ENCODE peak calls at places on chromosomes 1 and 21, in ten cellular contexts. A is hypothalamus; V is stimulated activated naive B cell treated with anti-CD40 and anti-IgM and Interleukin-4, amounts not matched to agents 10 μg/mL and 1 μg/mL and 100 μg/mL, for 72 hours; R is HTR-8/SVneo; I is neuronal stem cell; J is NCI-H2081; K is putamen; L is iPS-NIHi11; S is A172; W is HuH-7.5. C is an unnamed sample.
A peak's percentile ranks its signal among the peaks of the same experiment; 100 is the strongest.

GRCh38 chr21:46181436-46181835 is 2.8 kb downstream of the SPATC1L start:
- DNase-seq in A (no peak), V (no peak), R (no peak), I (no peak), J (no peak), K (no peak), L (no peak), S (no peak), W (no peak), C (no peak)

GRCh38 chr1:33985656-33986055 is 121.8 kb downstream of the HMGB4 start:
- DNase-seq in A (no peak), V (no peak), R (no peak), I (no peak), J (no peak), K (no peak), L (no peak), S (peak; percentile 34), W (no peak), C (no peak)

GRCh38 chr1:54356680-54357147 is 49.5 kb downstream of the SSBP3 start:
- DNase-seq in A (no peak), V (no peak), R (no peak), I (no peak), J (no peak), K (no peak), L (no peak), S (no peak), W (no peak), C (no peak)

GRCh38 chr21:46219591-46220239 is 8.9 kb downstream of the LSS start:
- DNase-seq in A (peak; percentile 15), V (no peak), R (no peak), I (no peak), J (no peak), K (no peak), L (no peak), S (no peak), W (no peak), C (no peak)

GRCh38 chr1:3625151-3625907 is 514 bp downstream of the TPRG1L start:
- DNase-seq in A (no peak), V (no peak), R (peak; percentile 45), I (no peak), J (no peak), K (no peak), L (no peak), S (peak; percentile 44), W (peak; percentile 79), C (peak; percentile 62)

GRCh38 chr1:37478890-37479254 is 4.5 kb downstream of the ZC3H12A start:
- DNase-seq in A (no peak), V (no peak), R (no peak), I (no peak), J (no peak), K (no peak), L (no peak), S (peak; percentile 34), W (no peak), C (no peak)

GRCh38 chr1:20401405-20402010 is 84.5 kb downstream of the CAMK2N1 start:
- DNase-seq in A (no peak), V (no peak), R (no peak), I (no peak), J (no peak), K (no peak), L (no peak), S (no peak), W (no peak), C (no peak)

GRCh38 chr21:16851054-16851453 is 661.8 kb upstream of the CXADR start:
- DNase-seq in A (no peak), V (no peak), R (no peak), I (no peak), J (no peak), K (no peak), L (no peak), S (no peak), W (no peak), C (no peak)

GRCh38 chr1:6508154-6508875 is 16.8 kb upstream of the PLEKHG5 start:
- DNase-seq in A (no peak), V (no peak), R (no peak), I (no peak), J (no peak), K (no peak), L (no peak), S (no peak), W (no peak), C (peak; percentile 20)

GRCh38 chr1:159924791-159925712 is at the start of gene TAGLN2:
- DNase-seq in A (peak; percentile 76), V (peak; percentile 89), R (peak; percentile 86), I (peak; percentile 70), J (peak; percentile 39), K (peak; percentile 56), L (peak; percentile 96), S (peak; percentile 97), W (peak; percentile 87), C (peak; percentile 82)

GRCh38 chr21:37593740-37594471 is 227.3 kb downstream of the DYRK1A start:
- DNase-seq in A (no peak), V (no peak), R (no peak), I (no peak), J (no peak), K (no peak), L (no peak), S (no peak), W (no peak), C (no peak)

GRCh38 chr21:45533731-45534571 is 8.3 kb downstream of the SLC19A1 start:
- DNase-seq in A (no peak), V (no peak), R (no peak), I (no peak), J (no peak), K (no peak), L (no peak), S (no peak), W (no peak), C (no peak)

GRCh38 chr1:19311931-19312781 is at the start of the genes AKR7A2 and SLC66A1:
- DNase-seq in A (peak; percentile 94), V (peak; percentile 87), R (peak; percentile 93), I (peak; percentile 93), J (peak; percentile 87), K (peak; percentile 95), L (peak; percentile 100), S (peak; percentile 68), W (peak; percentile 90), C (peak; percentile 96)

GRCh38 chr1:235415008-235415904 is 48.0 kb downstream of the TBCE start:
- DNase-seq in A (peak; percentile 62), V (peak; percentile 26), R (peak; percentile 78), I (peak; percentile 45), J (peak; percentile 64), K (peak; percentile 63), L (peak; percentile 73), S (peak; percentile 78), W (peak; percentile 68), C (peak; percentile 85)

GRCh38 chr1:234676103-234676594 is 66.2 kb upstream of the IRF2BP2 start:
- DNase-seq in A (peak; percentile 84), V (peak; percentile 31), R (peak; percentile 84), I (peak; percentile 66), J (peak; percentile 82), K (peak; percentile 91), L (peak; percentile 88), S (peak; percentile 74), W (peak; percentile 78), C (peak; percentile 93)

GRCh38 chr1:200224315-200224714 is 185.5 kb downstream of the ZNF281 start:
- DNase-seq in A (no peak), V (no peak), R (no peak), I (no peak), J (no peak), K (no peak), L (no peak), S (no peak), W (no peak), C (no peak)

GRCh38 chr1:203172184-203173115 is 3.2 kb downstream of the MYBPH start:
- DNase-seq in A (peak; percentile 58), V (no peak), R (peak; percentile 80), I (peak; percentile 51), J (peak; percentile 66), K (no peak), L (peak; percentile 92), S (peak; percentile 74), W (peak; percentile 84), C (peak; percentile 94)

GRCh38 chr1:116345830-116346229 is 27.2 kb upstream of the ATP1A1 start:
- DNase-seq in A (no peak), V (no peak), R (no peak), I (peak; percentile 6), J (no peak), K (no peak), L (peak; percentile 55), S (no peak), W (no peak), C (no peak)

GRCh38 chr1:100995196-100995983 is 30.2 kb downstream of the DPH5 start:
- DNase-seq in A (no peak), V (no peak), R (no peak), I (no peak), J (no peak), K (no peak), L (no peak), S (no peak), W (no peak), C (peak; percentile 39)

GRCh38 chr1:92411511-92411910 is 75.2 kb downstream of the GFI1 start:
- DNase-seq in A (no peak), V (no peak), R (peak; percentile 15), I (no peak), J (peak; percentile 2), K (no peak), L (no peak), S (peak; percentile 6), W (no peak), C (no peak)